ENCODE peak calls at places on chromosomes 3 and 15, in four cellular contexts. B is Peyer's patch, Y is HCT116, A is spleen. J is an unnamed sample.

GRCh38 chr15:82129769-82130168 is 84.0 kb upstream of the MEX3B start:
- DNase-seq in B (no peak), Y (no peak), A (no peak), J (peak; percentile 31)

GRCh38 chr15:59571606-59572005 is 40.0 kb upstream of the GCNT3 start:
- DNase-seq in B (no peak), Y (no peak), A (no peak), J (no peak)

GRCh38 chr15:25711691-25712090 is 151.4 kb downstream of the ATP10A start:
- DNase-seq in B (peak; percentile 6), Y (no peak), A (peak; percentile 40), J (no peak)

GRCh38 chr15:59247364-59247763 is 40.7 kb downstream of the LDHAL6B start:
- DNase-seq in B (peak; percentile 87), Y (no peak), A (no peak), J (peak; percentile 19)

GRCh38 chr3:39290255-39290654 is 10.4 kb upstream of the CX3CR1 start:
- DNase-seq in B (no peak), Y (no peak), A (no peak), J (no peak)

GRCh38 chr3:133404925-133405324 is 5.1 kb downstream of the BFSP2 start:
- DNase-seq in B (no peak), Y (no peak), A (no peak), J (no peak)

GRCh38 chr15:42704492-42704926 is 32.4 kb downstream of the CDAN1 start:
- DNase-seq in B (peak; percentile 88), Y (peak; percentile 47), A (no peak), J (peak; percentile 50)

GRCh38 chr3:61974662-61975061 is 398.7 kb downstream of the FEZF2 start:
- DNase-seq in B (no peak), Y (no peak), A (no peak), J (no peak)

GRCh38 chr15:52787123-52787503 is 3.0 kb downstream of the ONECUT1 start:
- DNase-seq in B (no peak), Y (no peak), A (no peak), J (no peak)

GRCh38 chr3:71503525-71504249 is 79.8 kb downstream of the FOXP1 start:
- DNase-seq in B (no peak), Y (no peak), A (no peak), J (peak; percentile 25)

GRCh38 chr15:38768970-38769369 is 204.4 kb upstream of the RASGRP1 start:
- DNase-seq in B (no peak), Y (no peak), A (no peak), J (no peak)

GRCh38 chr3:99686955-99687612 is 48.7 kb downstream of the COL8A1 start:
- DNase-seq in B (peak; percentile 54), Y (peak; percentile 51), A (no peak), J (peak; percentile 14)

GRCh38 chr3:9862391-9863235 is 17.4 kb downstream of the CIDEC start:
- DNase-seq in B (peak; percentile 73), Y (no peak), A (peak; percentile 84), J (no peak)

GRCh38 chr15:39756806-39757522 is 25.7 kb downstream of the FSIP1 start:
- DNase-seq in B (no peak), Y (peak; percentile 47), A (no peak), J (no peak)

GRCh38 chr3:71288269-71288930 is 295.1 kb downstream of the FOXP1 start:
- DNase-seq in B (no peak), Y (no peak), A (no peak), J (no peak)

GRCh38 chr3:26484140-26484539 is 138.4 kb upstream of the LRRC3B start:
- DNase-seq in B (no peak), Y (no peak), A (no peak), J (peak; percentile 2)

GRCh38 chr3:189685854-189686253 is 54.7 kb downstream of the TP63 start:
- DNase-seq in B (no peak), Y (peak; percentile 2), A (no peak), J (peak; percentile 8)
- TF ChIP-seq POLR2A in B (no peak), Y (no peak), A (no peak), J (no peak)

DNA sequence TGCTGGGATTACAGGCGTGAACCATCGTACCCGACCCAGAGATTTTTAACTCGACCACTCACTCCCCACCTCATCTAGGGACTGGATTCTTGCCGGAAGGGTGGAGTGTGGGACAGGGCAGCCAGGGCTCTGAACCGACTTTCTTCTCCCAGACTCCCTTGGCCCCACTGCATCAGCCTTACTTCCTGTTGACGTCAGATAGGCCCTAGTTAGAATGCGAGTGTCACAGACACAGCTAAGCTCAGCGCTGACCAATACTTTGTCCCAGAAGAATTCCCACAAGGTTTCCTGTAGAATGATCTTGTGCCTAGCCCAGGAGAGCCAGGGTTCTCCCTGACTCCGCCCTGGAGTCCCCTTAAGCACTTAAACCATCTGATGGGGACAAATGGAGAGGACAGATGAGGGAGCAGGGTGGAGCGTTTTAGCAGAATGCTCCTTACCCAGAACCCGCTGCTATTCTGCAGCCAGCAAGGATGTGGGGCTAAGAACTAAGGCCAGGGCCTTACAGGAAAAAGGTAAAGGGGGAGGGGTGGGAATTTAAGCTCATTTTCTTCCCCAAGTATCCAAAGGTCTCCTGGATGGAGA is 5.8 kb upstream of the TUSC2 start:
- DNase-seq in B (no peak), Y (no peak), A (no peak), J (no peak)
- TF ChIP-seq POLR2A in B (no peak), Y (no peak), A (no peak), J (no peak)

GRCh38 chr3:79653242-79653830 is 114.5 kb downstream of the ROBO1 start:
- DNase-seq in B (no peak), Y (no peak), A (no peak), J (no peak)

GRCh38 chr3:79657076-79657475 is 110.7 kb downstream of the ROBO1 start:
- DNase-seq in B (no peak), Y (no peak), A (no peak), J (no peak)

GRCh38 chr3:79654019-79654418 is 113.8 kb downstream of the ROBO1 start:
- DNase-seq in B (no peak), Y (no peak), A (no peak), J (no peak)

GRCh38 chr3:79651536-79652065 is 116.2 kb downstream of the ROBO1 start:
- DNase-seq in B (no peak), Y (no peak), A (no peak), J (no peak)
- TF ChIP-seq POLR2A in B (no peak), Y (no peak), A (no peak), J (no peak)

DNA sequence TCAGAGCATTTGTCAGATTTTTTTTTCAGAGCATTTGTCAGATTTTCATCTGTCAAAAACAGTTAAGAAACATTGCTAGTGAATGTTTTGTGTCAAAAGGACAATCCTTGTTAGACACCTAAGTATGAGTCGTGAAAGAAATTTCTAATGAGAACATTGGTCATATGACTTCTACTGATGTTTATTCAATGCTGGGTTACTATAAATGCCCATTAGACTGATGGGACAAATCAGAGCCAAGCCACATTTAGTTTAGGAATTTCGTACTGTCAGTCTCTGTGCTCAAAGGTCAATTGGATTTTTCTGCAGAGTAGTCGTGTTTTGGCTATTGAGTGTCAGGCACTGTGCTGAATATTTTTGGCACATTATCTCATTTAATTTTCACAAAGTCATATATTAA is 31.6 kb downstream of the TSC22D2 start:
- DNase-seq in B (no peak), Y (no peak), A (no peak), J (no peak)
- TF ChIP-seq POLR2A in B (no peak), Y (no peak), A (no peak), J (no peak)

GRCh38 chr15:64092864-64093626 is 593 bp downstream of the CIAO2A start:
- DNase-seq in B (peak; percentile 77), Y (no peak), A (peak; percentile 88), J (peak; percentile 15)
- TF ChIP-seq POLR2A in B (no peak), Y (no peak), A (no peak), J (no peak)

GRCh38 chr3:78999139-78999538 is 768.7 kb downstream of the ROBO1 start:
- DNase-seq in B (no peak), Y (no peak), A (no peak), J (no peak)
- TF ChIP-seq POLR2A in B (no peak), Y (no peak), A (no peak), J (no peak)